ENCODE peak calls at places on chromosomes 6 and 20, in six cellular contexts. One of them, this sample, is unnamed.

GRCh38 chr20:37188787-37189186 is 9.4 kb upstream of the MROH8 start:
- DNase-seq in OCI-LY7: no peak
- DNase-seq in WERI-Rb-1: no peak
- DNase-seq in BE2C: no peak
- DNase-seq in fibroblast of mammary gland: no peak
- DNase-seq in astrocyte of the spinal cord: no peak
- DNase-seq in this sample: no peak

GRCh38 chr6:17393335-17394191 is at the start of gene CAP2:
- DNase-seq in fibroblast of mammary gland: no peak
- DNase-seq in OCI-LY7: no peak
- DNase-seq in astrocyte of the spinal cord: peak; percentile 51
- DNase-seq in WERI-Rb-1: peak; percentile 91
- DNase-seq in BE2C: peak; percentile 18
- DNase-seq in this sample: peak; percentile 32

GRCh38 chr20:34651200-34651599 is 25.7 kb downstream of the PIGU start:
- DNase-seq in BE2C: no peak
- DNase-seq in OCI-LY7: no peak
- DNase-seq in astrocyte of the spinal cord: no peak
- DNase-seq in WERI-Rb-1: no peak
- DNase-seq in fibroblast of mammary gland: no peak
- DNase-seq in this sample: no peak

GRCh38 chr6:38882157-38882556 is 166.4 kb upstream of the GLP1R start:
- DNase-seq in astrocyte of the spinal cord: no peak
- DNase-seq in BE2C: no peak
- DNase-seq in OCI-LY7: no peak
- DNase-seq in WERI-Rb-1: no peak
- DNase-seq in fibroblast of mammary gland: no peak
- DNase-seq in this sample: no peak

GRCh38 chr20:10316582-10316981 is 98.0 kb downstream of the SNAP25 start:
- DNase-seq in OCI-LY7: peak; percentile 4
- DNase-seq in WERI-Rb-1: peak; percentile 11
- DNase-seq in fibroblast of mammary gland: no peak
- DNase-seq in astrocyte of the spinal cord: no peak
- DNase-seq in BE2C: no peak
- DNase-seq in this sample: no peak

GRCh38 chr6:28209753-28210535 is 15.1 kb upstream of the ZSCAN9 start:
- DNase-seq in WERI-Rb-1: peak; percentile 75
- DNase-seq in fibroblast of mammary gland: no peak
- DNase-seq in OCI-LY7: no peak
- DNase-seq in astrocyte of the spinal cord: no peak
- DNase-seq in BE2C: no peak
- DNase-seq in this sample: no peak

GRCh38 chr20:8777866-8778265 is 291.0 kb upstream of the PLCB4 start:
- DNase-seq in BE2C: peak; percentile 48
- DNase-seq in astrocyte of the spinal cord: no peak
- DNase-seq in fibroblast of mammary gland: peak; percentile 65
- DNase-seq in WERI-Rb-1: no peak
- DNase-seq in OCI-LY7: no peak
- DNase-seq in this sample: peak; percentile 26

GRCh38 chr20:21808863-21809664 is 103.6 kb downstream of the PAX1 start:
- DNase-seq in OCI-LY7: peak; percentile 49
- DNase-seq in WERI-Rb-1: peak; percentile 56
- DNase-seq in astrocyte of the spinal cord: no peak
- DNase-seq in BE2C: peak; percentile 60
- DNase-seq in fibroblast of mammary gland: peak; percentile 11
- DNase-seq in this sample: no peak

GRCh38 chr6:19789100-19789805 is 47.9 kb upstream of the ID4 start:
- DNase-seq in astrocyte of the spinal cord: no peak
- DNase-seq in WERI-Rb-1: no peak
- DNase-seq in BE2C: no peak
- DNase-seq in fibroblast of mammary gland: no peak
- DNase-seq in OCI-LY7: no peak
- DNase-seq in this sample: no peak

GRCh38 chr20:707711-708110 is 32.1 kb upstream of the SCRT2 start:
- DNase-seq in WERI-Rb-1: no peak
- DNase-seq in fibroblast of mammary gland: no peak
- DNase-seq in OCI-LY7: no peak
- DNase-seq in astrocyte of the spinal cord: no peak
- DNase-seq in BE2C: no peak
- DNase-seq in this sample: no peak

GRCh38 chr6:141105481-141105880 is 1027.2 kb upstream of the GJE1 start:
- DNase-seq in fibroblast of mammary gland: peak; percentile 14
- DNase-seq in BE2C: no peak
- DNase-seq in OCI-LY7: no peak
- DNase-seq in astrocyte of the spinal cord: peak; percentile 97
- DNase-seq in WERI-Rb-1: no peak
- DNase-seq in this sample: peak; percentile 89

GRCh38 chr6:147970970-147971369 is 371.7 kb upstream of the SASH1 start:
- DNase-seq in OCI-LY7: peak; percentile 5
- DNase-seq in astrocyte of the spinal cord: no peak
- DNase-seq in fibroblast of mammary gland: peak; percentile 8
- DNase-seq in WERI-Rb-1: no peak
- DNase-seq in BE2C: no peak
- DNase-seq in this sample: peak; percentile 57

DNA sequence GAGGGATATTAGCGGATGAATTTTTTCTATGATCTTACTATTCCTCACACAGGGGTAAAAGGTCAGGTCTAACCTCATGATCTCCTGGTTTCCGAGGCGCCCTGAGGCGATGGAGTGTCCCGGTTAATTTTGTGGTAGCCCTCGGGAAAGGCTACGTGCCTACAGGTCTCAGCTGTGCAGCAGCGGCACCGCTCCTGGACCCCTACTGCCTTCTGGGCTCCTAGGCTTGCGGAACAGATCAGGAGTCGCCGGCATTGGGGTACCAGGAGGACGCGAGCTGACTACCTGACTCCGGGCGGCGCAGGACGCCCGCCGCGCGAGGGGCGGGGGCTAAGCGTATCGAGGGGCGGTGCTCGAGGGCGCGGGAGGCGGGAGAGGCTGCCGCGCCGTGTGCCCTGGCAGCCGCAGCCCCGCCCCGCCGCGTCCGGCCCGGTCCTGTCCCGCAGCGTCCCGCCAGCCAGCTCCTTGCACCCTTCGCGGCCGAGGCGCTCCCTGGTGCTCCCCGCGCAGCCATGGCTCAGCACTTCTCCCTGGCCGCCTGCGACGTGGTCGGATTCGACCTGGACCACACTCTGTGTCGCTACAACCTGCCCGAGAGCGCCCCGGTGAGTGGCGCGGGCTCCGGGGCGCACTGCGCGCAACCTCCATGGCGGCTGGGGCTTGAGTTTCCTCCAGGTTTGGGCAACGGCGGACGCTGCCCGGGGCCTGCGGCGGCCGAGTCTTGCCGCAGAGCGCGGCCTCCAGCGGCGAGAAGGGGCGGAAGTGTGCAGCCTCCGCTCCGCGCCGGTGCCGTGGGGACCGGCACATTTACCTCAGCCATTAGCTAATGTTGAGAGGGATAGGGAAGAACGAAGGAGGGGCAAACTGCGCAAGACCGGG is at the start of gene NT5DC1:
- DNase-seq in OCI-LY7: peak; percentile 90
- DNase-seq in astrocyte of the spinal cord: peak; percentile 75
- DNase-seq in BE2C: peak; percentile 85
- DNase-seq in WERI-Rb-1: peak; percentile 87
- DNase-seq in fibroblast of mammary gland: peak; percentile 58
- DNase-seq in this sample: peak; percentile 68
- TF ChIP-seq CTCF in OCI-LY7: peak; percentile 57
- TF ChIP-seq CTCF in astrocyte of the spinal cord: peak; percentile 30
- TF ChIP-seq CTCF in BE2C: peak; percentile 39
- TF ChIP-seq CTCF in WERI-Rb-1: no peak
- TF ChIP-seq CTCF in fibroblast of mammary gland: no peak
- TF ChIP-seq CTCF in this sample: peak; percentile 40

GRCh38 chr6:29626948-29627761 is 5.8 kb downstream of the GABBR1 start:
- DNase-seq in fibroblast of mammary gland: no peak
- DNase-seq in WERI-Rb-1: no peak
- DNase-seq in BE2C: no peak
- DNase-seq in OCI-LY7: no peak
- DNase-seq in astrocyte of the spinal cord: no peak
- DNase-seq in this sample: no peak
- H3K4me3 ChIP-seq in fibroblast of mammary gland: peak overlapping the region; percentile 73
- H3K4me3 ChIP-seq in WERI-Rb-1: peak overlapping the region; percentile 49
- H3K4me3 ChIP-seq in BE2C: peak overlapping the region; percentile 56
- H3K4me3 ChIP-seq in OCI-LY7: no peak overlapping the region
- H3K4me3 ChIP-seq in astrocyte of the spinal cord: peak overlapping the region; percentile 74
- H3K4me3 ChIP-seq in this sample: peak overlapping the region; percentile 78

GRCh38 chr20:49045440-49046086 is 549 bp upstream of the CSE1L start:
- DNase-seq in OCI-LY7: peak; percentile 37
- DNase-seq in BE2C: no peak
- DNase-seq in astrocyte of the spinal cord: no peak
- DNase-seq in WERI-Rb-1: no peak
- DNase-seq in fibroblast of mammary gland: peak; percentile 13
- DNase-seq in this sample: no peak

GRCh38 chr20:49043000-49043399 is 3.1 kb upstream of the CSE1L start:
- DNase-seq in astrocyte of the spinal cord: no peak
- DNase-seq in fibroblast of mammary gland: no peak
- DNase-seq in BE2C: no peak
- DNase-seq in OCI-LY7: no peak
- DNase-seq in WERI-Rb-1: no peak
- DNase-seq in this sample: no peak

DNA sequence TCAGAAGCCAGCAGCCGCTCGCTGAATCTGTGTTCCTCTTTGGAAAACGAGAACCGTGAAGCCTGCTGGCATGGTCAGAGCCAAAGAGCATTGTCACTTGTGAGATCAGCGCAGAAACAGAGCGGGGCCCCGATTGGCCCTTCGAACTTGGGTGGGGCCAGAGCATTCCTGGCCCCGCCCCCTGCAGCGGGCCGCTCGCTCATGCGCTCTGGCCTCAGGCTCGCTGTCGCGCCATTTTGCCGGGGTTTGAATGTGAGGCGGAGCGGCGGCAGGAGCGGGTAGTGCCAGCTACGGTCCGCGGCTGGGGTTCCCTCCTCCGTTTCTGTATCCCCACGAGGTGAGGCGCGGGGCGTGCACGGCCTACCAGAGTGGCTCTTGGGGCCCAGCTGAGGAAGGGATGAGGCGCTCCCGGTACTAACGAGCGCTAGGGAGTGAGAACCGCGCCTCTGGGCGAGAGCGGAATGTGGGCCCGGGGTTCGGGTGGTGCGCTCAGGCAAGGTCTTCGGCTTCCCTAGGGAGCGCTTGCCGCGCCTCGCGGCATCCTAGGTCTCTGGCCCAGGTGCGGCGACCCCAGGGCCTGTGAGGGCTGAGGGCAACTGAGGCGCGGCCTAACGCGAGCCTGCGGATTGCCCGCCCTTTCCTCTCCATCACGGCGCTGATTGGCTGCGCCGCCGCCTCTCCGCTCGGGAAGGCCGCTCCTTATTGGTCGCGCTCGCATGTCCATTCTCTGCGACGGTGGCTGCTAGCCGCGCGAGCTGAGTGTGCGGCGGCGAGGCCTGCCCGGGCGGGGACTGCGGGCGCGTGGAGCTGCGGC is at the start of gene CSE1L:
- DNase-seq in BE2C: peak; percentile 97
- DNase-seq in fibroblast of mammary gland: peak; percentile 94
- DNase-seq in astrocyte of the spinal cord: peak; percentile 95
- DNase-seq in WERI-Rb-1: peak; percentile 94
- DNase-seq in OCI-LY7: peak; percentile 96
- DNase-seq in this sample: peak; percentile 96
- TF ChIP-seq CTCF in BE2C: no peak
- TF ChIP-seq CTCF in fibroblast of mammary gland: no peak
- TF ChIP-seq CTCF in astrocyte of the spinal cord: no peak
- TF ChIP-seq CTCF in WERI-Rb-1: no peak
- TF ChIP-seq CTCF in OCI-LY7: no peak
- TF ChIP-seq CTCF in this sample: no peak

DNA sequence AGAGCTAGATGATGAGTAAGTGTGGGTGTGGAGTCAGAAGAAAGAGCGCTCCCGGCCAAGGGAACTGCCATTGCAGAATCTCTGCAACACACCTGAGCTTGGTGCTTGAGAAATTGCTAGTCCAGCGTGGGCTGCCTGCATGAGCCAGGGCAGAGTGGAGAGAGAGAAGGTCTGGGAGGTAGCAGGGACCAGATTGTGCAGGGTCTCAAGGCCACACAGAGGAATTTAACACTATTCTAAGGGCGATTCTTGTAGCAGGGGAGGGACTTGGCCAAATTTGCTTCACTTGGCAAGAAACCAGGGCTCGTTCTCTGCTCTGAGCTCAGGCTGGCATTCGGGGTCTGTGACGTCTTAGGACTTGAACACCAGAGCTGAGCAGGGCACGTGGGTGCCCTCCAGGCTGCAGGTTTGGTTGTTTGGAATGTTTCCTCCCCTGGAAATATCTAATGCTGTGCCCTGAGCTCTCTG is 53.5 kb downstream of the BCAS4 start:
- DNase-seq in BE2C: no peak
- DNase-seq in WERI-Rb-1: no peak
- DNase-seq in astrocyte of the spinal cord: peak; percentile 16
- DNase-seq in OCI-LY7: peak; percentile 45
- DNase-seq in fibroblast of mammary gland: peak; percentile 13
- DNase-seq in this sample: peak; percentile 40
- H3K4me3 ChIP-seq in BE2C: no peak overlapping the region
- H3K4me3 ChIP-seq in WERI-Rb-1: no peak overlapping the region
- H3K4me3 ChIP-seq in astrocyte of the spinal cord: no peak overlapping the region
- H3K4me3 ChIP-seq in OCI-LY7: peak overlapping the region; percentile 7
- H3K4me3 ChIP-seq in fibroblast of mammary gland: no peak overlapping the region
- H3K4me3 ChIP-seq in this sample: no peak overlapping the region

DNA sequence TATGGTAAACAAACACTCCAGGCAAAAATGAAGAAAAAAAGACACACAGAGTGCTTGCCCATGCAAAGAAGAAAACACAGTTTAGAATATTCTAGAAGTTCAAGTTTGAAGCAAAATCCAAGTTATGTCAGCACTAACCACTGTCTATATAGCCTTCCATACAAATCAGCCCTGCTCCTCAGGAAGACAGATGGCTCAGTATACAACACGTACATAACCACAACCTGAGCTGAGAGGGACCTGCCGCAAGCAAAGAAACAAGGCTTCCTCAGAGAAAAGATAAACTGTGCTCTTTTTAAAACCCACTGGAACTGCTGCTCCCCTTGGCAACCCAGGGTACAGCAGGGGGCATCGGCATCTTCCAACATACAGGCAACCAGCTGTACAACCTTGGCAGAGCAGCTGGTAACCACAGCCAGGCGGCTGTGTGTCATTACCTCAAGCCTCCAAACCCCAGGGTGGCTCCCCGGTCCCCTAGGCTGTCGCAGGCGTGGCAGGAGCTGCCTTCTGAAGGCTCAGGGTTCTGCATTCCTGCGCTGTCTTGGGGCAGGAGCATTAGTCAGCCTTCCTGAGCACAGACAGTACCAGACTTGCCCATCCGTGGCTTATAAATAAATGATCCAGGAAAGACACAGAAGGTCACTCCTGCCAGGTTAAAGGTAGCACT is 249.5 kb downstream of the ADGRG6 start:
- DNase-seq in WERI-Rb-1: peak; percentile 52
- DNase-seq in BE2C: no peak
- DNase-seq in fibroblast of mammary gland: peak; percentile 7
- DNase-seq in OCI-LY7: no peak
- DNase-seq in astrocyte of the spinal cord: peak; percentile 17
- DNase-seq in this sample: peak; percentile 11
- TF ChIP-seq CTCF in WERI-Rb-1: peak; percentile 4
- TF ChIP-seq CTCF in BE2C: no peak
- TF ChIP-seq CTCF in fibroblast of mammary gland: no peak
- TF ChIP-seq CTCF in OCI-LY7: no peak
- TF ChIP-seq CTCF in astrocyte of the spinal cord: no peak
- TF ChIP-seq CTCF in this sample: peak; percentile 26

DNA sequence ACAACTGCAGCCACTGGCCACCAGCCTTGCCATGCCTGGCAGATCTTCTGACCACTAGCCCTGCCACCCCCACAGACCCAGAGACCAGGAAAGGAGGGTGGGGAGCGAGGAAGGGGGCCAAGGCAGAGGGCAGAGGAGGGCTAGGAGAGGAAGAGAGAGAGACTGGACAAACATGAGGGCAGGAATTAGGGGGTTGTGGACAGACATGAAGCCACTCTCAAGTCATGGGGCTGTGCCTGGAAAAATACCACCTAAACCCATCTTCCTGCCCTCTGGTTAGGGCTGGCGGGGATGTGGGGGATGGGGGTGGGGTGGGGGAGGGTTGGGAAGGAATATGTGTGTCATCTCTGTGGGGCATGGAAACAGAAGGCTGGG is 1.4 kb upstream of the SLC29A1 start:
- DNase-seq in OCI-LY7: no peak
- DNase-seq in WERI-Rb-1: no peak
- DNase-seq in astrocyte of the spinal cord: no peak
- DNase-seq in BE2C: no peak
- DNase-seq in fibroblast of mammary gland: no peak
- DNase-seq in this sample: no peak
- H3K4me3 ChIP-seq in OCI-LY7: no peak overlapping the region
- H3K4me3 ChIP-seq in WERI-Rb-1: no peak overlapping the region
- H3K4me3 ChIP-seq in astrocyte of the spinal cord: no peak overlapping the region
- H3K4me3 ChIP-seq in BE2C: peak overlapping the region; percentile 15
- H3K4me3 ChIP-seq in fibroblast of mammary gland: no peak overlapping the region
- H3K4me3 ChIP-seq in this sample: no peak overlapping the region